ENCODE peak calls at places on chromosome 10, in five cellular contexts. A, M, T, C and G are unnamed samples.

GRCh38 chr10:103845983-103846382 is 9.4 kb downstream of the SH3PXD2A start:
- DNase-seq in A (no peak), M (peak; percentile 22), T (no peak), C (no peak), G (no peak)

GRCh38 chr10:18583575-18584270 is 67.7 kb downstream of the NSUN6 start:
- DNase-seq in A (peak; percentile 38), M (no peak), T (no peak), C (no peak), G (no peak)

GRCh38 chr10:68419376-68419775 is 12.3 kb upstream of the RUFY2 start:
- DNase-seq in A (no peak), M (no peak), T (no peak), C (no peak), G (no peak)

GRCh38 chr10:74932648-74933047 is 106.2 kb downstream of the KAT6B start:
- DNase-seq in A (no peak), M (no peak), T (no peak), C (no peak), G (no peak)

GRCh38 chr10:78461333-78461732 is 427.7 kb downstream of the RPS24 start:
- DNase-seq in A (no peak), M (no peak), T (no peak), C (no peak), G (no peak)

GRCh38 chr10:104642311-104643022 is 1.4 kb downstream of the SORCS3 start:
- DNase-seq in A (no peak), M (peak; percentile 10), T (no peak), C (no peak), G (no peak)

GRCh38 chr10:70357447-70358035 is 24.9 kb downstream of the LRRC20 start:
- DNase-seq in A (peak; percentile 33), M (peak; percentile 53), T (no peak), C (no peak), G (peak; percentile 33)

GRCh38 chr10:110184363-110184762 is 23.0 kb upstream of the MXI1 start:
- DNase-seq in A (no peak), M (no peak), T (no peak), C (no peak), G (no peak)

GRCh38 chr10:19932806-19933371 is 116.7 kb downstream of the PLXDC2 start:
- DNase-seq in A (no peak), M (no peak), T (no peak), C (no peak), G (no peak)
- H3K4me3 ChIP-seq in A (no peak overlapping the region), M (no peak overlapping the region), T (no peak overlapping the region), C (no peak overlapping the region), G (no peak overlapping the region)

GRCh38 chr10:132209978-132210530 is 23.3 kb downstream of the DPYSL4 start:
- DNase-seq in A (no peak), M (no peak), T (no peak), C (no peak), G (no peak)
- TF ChIP-seq CTCF in A (no peak), M (no peak), T (no peak), C (no peak), G (no peak)

GRCh38 chr10:4051408-4052151 is 266.6 kb upstream of the KLF6 start:
- DNase-seq in A (peak; percentile 47), M (no peak), T (no peak), C (no peak), G (no peak)
- H3K4me3 ChIP-seq in A (no peak overlapping the region), M (peak overlapping the region; percentile 37), T (no peak overlapping the region), C (peak overlapping the region; percentile 43), G (peak overlapping the region; percentile 54)

DNA sequence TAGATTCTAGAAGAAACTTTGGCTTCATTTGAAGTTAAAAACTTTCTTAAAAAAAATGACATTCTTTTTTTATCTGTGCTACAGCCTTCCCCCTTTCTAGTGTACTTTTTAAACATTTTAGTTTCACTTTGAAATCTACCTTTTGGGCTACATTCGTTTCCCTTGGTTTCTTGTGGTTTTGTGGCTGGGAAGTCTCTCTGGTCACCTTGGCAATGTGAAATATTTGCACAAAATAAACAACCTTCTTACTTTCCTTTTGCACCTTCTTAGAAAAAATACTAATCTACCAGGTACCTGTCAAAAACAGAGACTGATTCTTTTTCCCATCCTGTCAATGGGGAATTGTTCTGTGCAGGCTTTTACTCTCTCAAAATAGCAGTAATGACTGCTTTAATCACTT is 350.2 kb downstream of the GATA3 start:
- DNase-seq in A (no peak), M (peak; percentile 66), T (no peak), C (no peak), G (peak; percentile 33)
- TF ChIP-seq CTCF in A (no peak), M (no peak), T (no peak), C (no peak), G (no peak)

GRCh38 chr10:96987141-96987841 is 155.2 kb downstream of the LCOR start:
- DNase-seq in A (no peak), M (no peak), T (no peak), C (no peak), G (no peak)

GRCh38 chr10:96987842-96988175 is 155.7 kb downstream of the LCOR start:
- DNase-seq in A (peak; percentile 38), M (no peak), T (no peak), C (no peak), G (no peak)

GRCh38 chr10:96982149-96982930 is 150.2 kb downstream of the LCOR start:
- DNase-seq in A (no peak), M (no peak), T (no peak), C (no peak), G (no peak)

GRCh38 chr10:96986200-96986856 is 154.2 kb downstream of the LCOR start:
- DNase-seq in A (no peak), M (no peak), T (no peak), C (no peak), G (no peak)

DNA sequence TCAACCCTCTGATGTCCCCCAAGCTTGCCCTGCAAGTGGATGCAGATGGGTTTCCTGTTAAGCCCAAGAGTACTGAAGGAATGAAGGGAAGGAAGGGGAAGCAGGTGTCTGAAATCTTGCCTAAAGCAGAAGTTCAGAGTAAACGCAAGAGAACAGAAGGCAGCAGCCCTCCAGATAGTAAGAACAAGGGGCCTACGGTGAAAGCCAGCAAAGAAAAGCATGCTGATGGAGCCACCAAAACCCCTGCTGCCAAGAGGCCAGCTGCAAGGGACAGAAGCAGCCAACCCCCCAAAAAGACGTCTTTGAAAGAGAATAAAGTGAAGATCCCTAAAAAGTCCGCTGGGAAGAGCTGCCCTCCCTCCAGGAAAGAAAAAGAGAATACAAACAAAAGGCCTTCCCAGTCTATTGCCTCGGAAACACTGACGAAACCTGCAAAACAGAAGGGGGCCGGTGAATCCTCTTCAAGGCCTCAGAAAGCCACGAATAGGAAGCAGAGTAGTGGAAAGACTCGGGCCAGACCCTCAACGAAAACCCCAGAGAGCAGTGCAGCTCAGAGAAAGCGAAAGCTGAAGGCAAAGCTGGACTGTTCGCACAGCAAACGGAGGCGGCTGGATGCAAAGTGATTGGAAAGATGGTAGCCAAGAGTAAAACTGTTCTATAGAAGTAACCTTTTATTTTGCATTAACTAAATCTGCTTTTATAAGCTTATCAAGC is 152.6 kb downstream of the LCOR start:
- DNase-seq in A (no peak), M (no peak), T (no peak), C (no peak), G (no peak)
- H3K4me3 ChIP-seq in A (no peak overlapping the region), M (no peak overlapping the region), T (no peak overlapping the region), C (no peak overlapping the region), G (no peak overlapping the region)

GRCh38 chr10:71429929-71430328 is 33.2 kb downstream of the CDH23 start:
- DNase-seq in A (no peak), M (no peak), T (no peak), C (no peak), G (no peak)
- TF ChIP-seq CTCF in A (no peak), M (no peak), T (no peak), C (no peak), G (peak; percentile 20)

GRCh38 chr10:102242118-102242485 is 790 bp upstream of the PITX3 start:
- DNase-seq in A (no peak), M (no peak), T (no peak), C (no peak), G (no peak)
- H3K4me3 ChIP-seq in A (peak overlapping the region; percentile 74), M (peak overlapping the region; percentile 56), T (peak overlapping the region; percentile 67), C (peak overlapping the region; percentile 63), G (peak overlapping the region; percentile 65)

DNA sequence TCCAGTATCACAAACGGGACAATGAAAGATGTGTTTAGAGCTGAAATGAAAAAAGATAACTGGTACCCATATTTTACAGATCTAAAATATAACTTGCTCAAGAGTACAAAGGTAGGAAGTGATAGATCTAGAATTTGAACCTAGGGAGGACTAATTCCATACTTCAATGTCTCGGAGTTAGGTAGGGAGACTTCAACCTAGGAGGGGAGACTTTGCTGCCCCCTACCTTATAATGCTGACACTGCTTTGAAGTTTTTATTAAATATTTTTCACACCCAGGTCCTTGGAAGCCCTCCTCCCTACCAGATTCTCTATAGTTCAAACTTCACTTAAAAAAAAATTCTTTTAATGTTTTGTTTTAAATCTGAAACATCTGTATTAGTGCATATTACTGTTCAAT is 58.0 kb downstream of the MICU1 start:
- DNase-seq in A (peak; percentile 16), M (peak; percentile 14), T (peak; percentile 46), C (no peak), G (no peak)
- TF ChIP-seq CTCF in A (peak; percentile 31), M (peak; percentile 24), T (peak; percentile 69), C (peak; percentile 39), G (peak; percentile 45)